ENCODE peak calls at places on chromosomes 6 and 20, in ten cellular contexts. N, S, C, F, B, Y, Q, A, K and G are unnamed samples.

GRCh38 chr6:152201134-152201533 is 393.7 kb downstream of the ESR1 start:
- DNase-seq in Q (no peak), N (no peak), Y (no peak), S (no peak), F (no peak), B (no peak), A (no peak), K (no peak), C (no peak), G (no peak)

GRCh38 chr6:89690944-89691324 is 52.4 kb upstream of the LYRM2 start:
- DNase-seq in C (no peak), Y (no peak), F (no peak), A (no peak), S (no peak), N (no peak), K (no peak), B (no peak), Q (no peak), G (no peak)

GRCh38 chr6:89475634-89476033 is 42.7 kb downstream of the ANKRD6 start:
- DNase-seq in N (no peak), Y (no peak), K (no peak), S (no peak), Q (no peak), A (no peak), C (no peak), F (peak), B (no peak), G (no peak)

GRCh38 chr6:27726620-27727023 is 185.6 kb downstream of the OR2B2 start:
- DNase-seq in K (no peak), S (no peak), F (no peak), C (peak), Y (no peak), A (no peak), Q (no peak), N (no peak), B (no peak), G (no peak)

GRCh38 chr20:25389858-25390537 is 637 bp downstream of the ABHD12 start:
- DNase-seq in Y (no peak), A (peak), F (peak), N (peak), B (peak), C (no peak), Q (peak), K (peak), S (no peak), G (peak)

GRCh38 chr20:59673288-59673997 is 69.1 kb downstream of the PHACTR3 start:
- DNase-seq in F (no peak), C (no peak), N (no peak), K (no peak), B (no peak), Y (no peak), A (no peak), S (no peak), Q (no peak), G (peak)

GRCh38 chr6:33277663-33278391 is 904 bp downstream of the B3GALT4 start:
- DNase-seq in S (no peak), F (no peak), N (no peak), A (no peak), K (no peak), B (no peak), C (no peak), Q (peak), Y (no peak), G (no peak)

GRCh38 chr6:53837875-53838806 is 43.3 kb downstream of the LRRC1 start:
- DNase-seq in N (no peak), F (no peak), Q (no peak), B (peak), Y (no peak), A (no peak), C (no peak), K (no peak), S (no peak), G (no peak)

GRCh38 chr6:10582774-10583508 is 61.8 kb downstream of the GCNT2 start:
- DNase-seq in A (peak), B (peak), F (peak), C (no peak), S (no peak), N (peak), Q (no peak), K (peak), Y (no peak), G (no peak)

GRCh38 chr6:3438190-3439167 is 18.4 kb downstream of the SLC22A23 start:
- DNase-seq in S (peak), F (no peak), N (no peak), Q (peak), C (no peak), K (no peak), A (no peak), Y (no peak), B (peak), G (peak)

GRCh38 chr20:46558511-46558959 is 8.1 kb upstream of the OCSTAMP start:
- DNase-seq in Q (no peak), Y (no peak), B (no peak), S (no peak), N (no peak), K (peak), A (peak), F (no peak), C (no peak), G (no peak)

GRCh38 chr6:162726997-162727346 is 594 bp downstream of the PRKN start:
- DNase-seq in B (peak), C (no peak), A (peak), K (no peak), Q (peak), S (no peak), Y (no peak), N (no peak), F (no peak), G (no peak)

GRCh38 chr6:145842693-145843546 is 28.3 kb upstream of the FBXO30 start:
- DNase-seq in B (no peak), K (no peak), C (no peak), A (no peak), S (no peak), N (no peak), Y (no peak), Q (no peak), F (no peak), G (no peak)

GRCh38 chr6:166872431-166873139 is 83.8 kb downstream of the RNASET2 start:
- DNase-seq in Q (no peak), F (no peak), S (no peak), K (no peak), N (no peak), A (no peak), C (no peak), Y (no peak), B (no peak), G (no peak)

GRCh38 chr20:62776692-62777527 is 19.4 kb upstream of the MRGBP start:
- DNase-seq in Q (peak), K (peak), A (no peak), N (no peak), F (peak), B (no peak), C (no peak), S (no peak), Y (no peak), G (no peak)

GRCh38 chr6:39416728-39417127 is 94.2 kb upstream of the KCNK16 start:
- DNase-seq in C (peak), Y (no peak), B (no peak), S (no peak), N (no peak), K (no peak), F (no peak), A (no peak), Q (no peak), G (no peak)

GRCh38 chr6:125968493-125968892 is 11.9 kb downstream of the HINT3 start:
- DNase-seq in A (no peak), N (no peak), F (no peak), S (no peak), B (no peak), Y (no peak), K (no peak), Q (no peak), C (no peak), G (no peak)

GRCh38 chr6:9789201-9789600 is 625.7 kb downstream of the TFAP2A start:
- DNase-seq in B (no peak), N (no peak), F (no peak), S (no peak), C (no peak), Y (no peak), K (no peak), Q (no peak), A (no peak), G (no peak)

GRCh38 chr6:624979-625378 is 31.9 kb downstream of the HUS1B start:
- DNase-seq in F (no peak), Y (no peak), N (no peak), B (no peak), C (no peak), S (no peak), A (no peak), K (no peak), Q (no peak), G (no peak)

GRCh38 chr20:38725959-38726848 is 1.9 kb downstream of the SLC32A1 start:
- DNase-seq in Y (no peak), C (no peak), N (no peak), A (no peak), Q (peak), K (peak), B (no peak), F (no peak), S (no peak), G (no peak)

GRCh38 chr20:33299111-33299603 is 16.1 kb downstream of the BPIFB1 start:
- DNase-seq in C (peak), S (peak), Y (no peak), F (peak), A (peak), Q (peak), K (peak), N (peak), B (peak), G (peak)

GRCh38 chr6:158813032-158813431 is 6.1 kb downstream of the EZR start:
- DNase-seq in K (peak), F (peak), N (peak), A (no peak), B (no peak), Q (no peak), Y (no peak), S (no peak), C (no peak), G (peak)

GRCh38 chr6:158808442-158808833 is 10.7 kb downstream of the EZR start:
- DNase-seq in A (no peak), C (no peak), Q (no peak), S (no peak), F (peak), K (peak), B (peak), N (no peak), Y (no peak), G (no peak)

GRCh38 chr6:158812611-158813010 is 6.6 kb downstream of the EZR start:
- DNase-seq in K (peak), B (no peak), Y (no peak), F (peak), N (peak), S (no peak), C (no peak), Q (no peak), A (no peak), G (peak)

GRCh38 chr6:158808918-158809678 is 10.1 kb downstream of the EZR start:
- DNase-seq in K (peak), B (no peak), C (no peak), N (no peak), F (peak), S (no peak), A (no peak), Q (no peak), Y (no peak), G (no peak)

DNA sequence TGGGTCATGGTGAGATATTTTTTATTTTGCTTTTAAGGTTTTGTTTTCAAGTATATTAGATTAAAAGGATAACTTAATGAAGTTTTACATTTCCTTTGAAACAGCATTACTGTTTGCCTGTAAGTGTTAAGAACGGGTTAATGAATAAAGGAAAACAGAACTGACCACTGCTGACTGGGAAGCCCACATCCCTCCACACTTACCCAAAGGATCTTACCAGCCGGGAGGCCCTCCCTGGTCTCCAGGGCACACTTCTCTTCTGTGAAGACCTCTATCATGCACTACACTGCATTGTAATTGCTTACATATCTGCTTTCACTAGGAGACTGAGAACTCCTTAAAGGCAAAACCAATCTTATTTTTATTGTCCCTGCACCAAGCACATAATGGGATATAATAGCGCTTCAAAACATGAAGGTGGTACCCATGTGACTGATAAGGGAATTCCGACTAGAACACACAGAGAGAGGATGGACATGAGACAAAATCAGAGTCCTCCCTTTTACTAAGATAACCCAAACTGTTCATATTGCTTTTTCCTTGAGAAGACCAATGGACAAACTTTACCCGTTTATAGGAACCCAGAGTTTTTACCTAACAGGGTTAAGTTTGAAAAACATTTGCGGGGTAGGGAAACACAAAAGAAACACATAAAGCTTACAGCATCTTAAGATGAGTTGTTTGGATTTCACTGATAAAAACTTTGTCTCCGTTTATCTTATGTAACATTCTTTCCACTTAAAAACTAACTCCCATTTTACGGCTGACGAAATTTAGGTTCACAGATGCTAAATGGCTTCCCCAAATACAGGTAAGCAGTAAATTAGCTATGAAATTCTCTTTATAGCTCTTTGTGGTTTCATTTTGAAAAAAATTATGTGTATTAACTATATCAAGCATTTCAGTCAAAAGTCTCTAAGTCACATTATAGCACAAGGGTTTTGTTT is 8.7 kb downstream of the EZR start:
- DNase-seq in Q (no peak), S (no peak), K (no peak), Y (no peak), A (no peak), C (no peak), N (no peak), B (no peak), F (peak), G (no peak)
- H3K4me3 ChIP-seq in Q (no peak), S (no peak), K (no peak), Y (no peak), A (no peak), C (no peak), N (no peak), B (no peak), F (no peak), G (no peak)

GRCh38 chr20:35721219-35721618 is 20.8 kb downstream of the RBM39 start:
- DNase-seq in Q (no peak), K (no peak), B (no peak), C (no peak), F (no peak), A (no peak), S (no peak), Y (no peak), N (no peak), G (no peak)

GRCh38 chr20:35719717-35720116 is 20.5 kb downstream of the ROMO1 start:
- DNase-seq in K (no peak), B (no peak), A (no peak), C (no peak), Y (no peak), F (no peak), S (no peak), Q (no peak), N (no peak), G (no peak)

GRCh38 chr20:35720165-35721123 is 21.2 kb downstream of the ROMO1 start:
- DNase-seq in K (no peak), Y (no peak), F (no peak), Q (no peak), B (no peak), S (no peak), N (no peak), A (no peak), C (no peak), G (no peak)

GRCh38 chr20:35718972-35719635 is 19.9 kb downstream of the ROMO1 start:
- DNase-seq in N (no peak), S (no peak), C (no peak), B (no peak), Y (no peak), F (no peak), A (no peak), K (no peak), Q (no peak), G (no peak)

DNA sequence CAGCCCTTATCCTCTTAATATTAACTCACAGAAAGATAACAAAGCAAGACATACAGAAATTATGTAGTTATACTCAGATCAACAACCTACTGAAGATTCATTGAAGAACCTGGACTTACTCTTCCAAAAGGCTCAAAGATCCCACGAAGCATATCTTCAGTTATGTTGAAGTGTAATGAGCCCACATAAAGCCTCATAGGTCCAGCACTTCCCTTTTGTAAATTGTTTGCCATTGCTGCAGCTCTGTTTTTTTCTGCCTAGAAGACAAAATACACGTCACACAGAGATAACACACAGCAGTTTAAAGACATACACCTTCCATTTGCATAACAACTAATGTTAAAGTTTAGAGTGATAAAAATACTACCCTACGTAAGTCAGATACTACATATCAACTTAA is 20.4 kb downstream of the RBM39 start:
- DNase-seq in F (no peak), S (no peak), Y (no peak), B (no peak), Q (no peak), C (no peak), K (no peak), A (no peak), N (no peak), G (no peak)
- TF ChIP-seq POLR2A in F (no peak), S (no peak), Y (no peak), B (no peak), Q (no peak), C (no peak), K (no peak), A (no peak), N (no peak), G (no peak)

GRCh38 chr6:169618526-169619490 is 83.0 kb downstream of the WDR27 start:
- DNase-seq in Q (no peak), Y (no peak), B (no peak), K (no peak), S (no peak), N (no peak), A (no peak), F (no peak), C (no peak), G (no peak)
- H3K4me3 ChIP-seq in Q (no peak), Y (no peak), B (no peak), K (no peak), S (no peak), N (no peak), A (no peak), F (no peak), C (no peak), G (no peak)

DNA sequence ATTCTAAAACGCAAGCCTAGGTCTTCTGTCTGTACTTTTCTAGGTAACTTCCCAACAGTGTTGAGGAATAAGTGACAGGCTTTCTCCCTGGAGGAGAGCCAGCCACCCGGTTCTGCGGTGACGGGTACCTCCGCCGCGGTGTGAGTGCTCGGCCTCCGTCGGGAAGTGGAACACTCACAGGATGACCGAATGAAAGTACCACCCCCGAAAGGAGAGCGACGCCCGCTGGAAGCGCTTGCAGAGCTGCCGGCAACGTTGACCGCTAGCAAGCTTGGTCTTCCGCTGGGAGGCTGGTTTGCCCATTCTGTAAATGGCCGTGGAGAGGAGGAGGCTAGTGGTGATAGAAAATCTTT is 581 bp upstream of the TMEM242 start:
- DNase-seq in A (peak), B (peak), N (peak), S (peak), Q (peak), K (peak), F (peak), C (no peak), Y (no peak), G (peak)
- TF ChIP-seq POLR2A in A (no peak), B (peak), N (no peak), S (no peak), Q (no peak), K (no peak), F (no peak), C (no peak), Y (no peak), G (no peak)

GRCh38 chr20:34704177-34705007 is at the start of gene TP53INP2:
- DNase-seq in K (peak), A (peak), N (peak), F (peak), Q (peak), C (no peak), Y (peak), S (peak), B (peak), G (peak)

GRCh38 chr20:34705008-34705382 is 851 bp downstream of the TP53INP2 start:
- DNase-seq in Y (no peak), A (no peak), S (no peak), N (no peak), K (no peak), B (no peak), C (no peak), Q (no peak), F (no peak), G (no peak)

GRCh38 chr20:34706022-34706875 is 2.1 kb downstream of the TP53INP2 start:
- DNase-seq in C (no peak), Y (no peak), S (no peak), K (no peak), N (no peak), Q (no peak), B (no peak), F (no peak), A (no peak), G (no peak)

GRCh38 chr20:34706912-34707784 is 3.0 kb downstream of the TP53INP2 start:
- DNase-seq in F (peak), S (no peak), N (no peak), K (no peak), A (no peak), B (no peak), C (no peak), Y (no peak), Q (no peak), G (no peak)

DNA sequence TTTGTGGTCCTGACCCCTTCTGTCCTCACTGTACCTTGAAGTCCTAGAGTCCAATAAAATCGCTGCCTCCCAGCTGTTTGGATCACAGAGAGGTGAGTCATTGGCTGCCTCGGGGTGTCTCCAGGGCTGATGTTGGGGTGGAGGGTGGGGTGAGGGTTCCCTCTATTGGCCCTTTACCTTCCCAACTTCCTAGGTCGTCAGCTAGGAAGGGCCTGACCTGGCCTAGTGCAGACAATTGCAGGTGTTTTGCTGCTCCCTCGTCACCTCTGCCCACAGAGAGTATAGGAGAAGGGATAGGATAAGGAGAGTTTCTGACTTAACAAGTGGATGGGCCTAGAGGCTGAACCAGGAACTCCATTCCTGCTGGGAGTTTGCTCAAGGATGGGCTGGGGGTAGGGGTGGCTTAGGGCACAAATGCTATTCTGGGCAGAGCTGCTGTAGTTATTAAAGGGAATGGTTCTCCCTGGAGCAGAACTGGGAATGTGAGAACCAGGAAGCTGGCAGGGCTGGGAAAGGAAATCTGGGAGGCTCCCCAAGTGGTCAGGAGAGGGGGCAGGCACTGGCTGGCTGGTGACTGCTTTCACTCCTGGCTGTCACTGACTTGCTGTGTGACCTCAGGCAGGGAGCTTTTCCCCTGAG is 1.4 kb downstream of the TP53INP2 start:
- DNase-seq in C (no peak), Y (no peak), K (peak), B (peak), F (no peak), S (no peak), Q (peak), N (peak), A (peak), G (peak)
- H3K4me3 ChIP-seq in C (no peak), Y (peak), K (peak), B (peak), F (peak), S (no peak), Q (peak), N (peak), A (peak), G (no peak)

GRCh38 chr6:116364361-116364760 is 6.4 kb upstream of the DSE start:
- DNase-seq in Y (no peak), S (no peak), C (no peak), K (no peak), B (no peak), Q (no peak), F (no peak), N (no peak), A (no peak), G (no peak)
- TF ChIP-seq POLR2A in Y (no peak), S (no peak), C (no peak), K (no peak), B (no peak), Q (no peak), F (no peak), N (no peak), A (no peak), G (no peak)

GRCh38 chr20:2691663-2692035 is 931 bp upstream of the EBF4 start:
- DNase-seq in N (no peak), B (no peak), S (no peak), Y (no peak), A (no peak), C (no peak), Q (no peak), K (no peak), F (no peak), G (no peak)
- H3K4me3 ChIP-seq in N (peak), B (peak), S (peak), Y (peak), A (peak), C (no peak), Q (no peak), K (peak), F (no peak), G (no peak)